ENCODE peak calls at places on chromosomes 6 and 20, in eight cellular contexts. One of them, this sample, is unnamed.

GRCh38 chr6:118787746-118788419 is 106.1 kb upstream of the ASF1A start:
- DNase-seq in CD4-positive, alpha-beta memory T cell: peak
- DNase-seq in dorsolateral prefrontal cortex: no peak
- DNase-seq in H1: no peak
- DNase-seq in A549: no peak
- DNase-seq in epithelial cell of esophagus: no peak
- DNase-seq in right atrium auricular region: peak
- DNase-seq in GM23338: no peak
- DNase-seq in this sample: no peak

GRCh38 chr20:45358282-45359068 is 4.5 kb upstream of the SYS1 start:
- DNase-seq in H1: no peak
- DNase-seq in GM23338: no peak
- DNase-seq in CD4-positive, alpha-beta memory T cell: no peak
- DNase-seq in right atrium auricular region: peak
- DNase-seq in dorsolateral prefrontal cortex: peak
- DNase-seq in epithelial cell of esophagus: no peak
- DNase-seq in A549: no peak
- DNase-seq in this sample: peak

GRCh38 chr20:2871111-2871465 is 2.2 kb upstream of the PTPRA start:
- DNase-seq in epithelial cell of esophagus: no peak
- DNase-seq in right atrium auricular region: no peak
- DNase-seq in GM23338: no peak
- DNase-seq in CD4-positive, alpha-beta memory T cell: no peak
- DNase-seq in dorsolateral prefrontal cortex: no peak
- DNase-seq in A549: no peak
- DNase-seq in H1: no peak
- DNase-seq in this sample: no peak

GRCh38 chr6:117411474-117411873 is 14.3 kb downstream of the ROS1 start:
- DNase-seq in CD4-positive, alpha-beta memory T cell: no peak
- DNase-seq in right atrium auricular region: no peak
- DNase-seq in GM23338: no peak
- DNase-seq in epithelial cell of esophagus: no peak
- DNase-seq in dorsolateral prefrontal cortex: no peak
- DNase-seq in A549: no peak
- DNase-seq in H1: no peak
- DNase-seq in this sample: no peak

GRCh38 chr6:32883789-32884188 is 29.8 kb downstream of the PSMB9 start:
- DNase-seq in A549: no peak
- DNase-seq in CD4-positive, alpha-beta memory T cell: no peak
- DNase-seq in right atrium auricular region: peak
- DNase-seq in dorsolateral prefrontal cortex: no peak
- DNase-seq in H1: no peak
- DNase-seq in epithelial cell of esophagus: peak
- DNase-seq in GM23338: peak
- DNase-seq in this sample: no peak

GRCh38 chr6:71510057-71510713 is 221.6 kb downstream of the OGFRL1 start:
- DNase-seq in H1: peak
- DNase-seq in dorsolateral prefrontal cortex: peak
- DNase-seq in CD4-positive, alpha-beta memory T cell: no peak
- DNase-seq in right atrium auricular region: peak
- DNase-seq in epithelial cell of esophagus: peak
- DNase-seq in GM23338: peak
- DNase-seq in A549: peak
- DNase-seq in this sample: peak

GRCh38 chr20:592506-592905 is 17.6 kb downstream of the TCF15 start:
- DNase-seq in GM23338: no peak
- DNase-seq in epithelial cell of esophagus: no peak
- DNase-seq in dorsolateral prefrontal cortex: no peak
- DNase-seq in right atrium auricular region: no peak
- DNase-seq in H1: no peak
- DNase-seq in A549: no peak
- DNase-seq in CD4-positive, alpha-beta memory T cell: no peak
- DNase-seq in this sample: no peak

GRCh38 chr20:53793783-53794383 is 200.2 kb upstream of the ZNF217 start:
- DNase-seq in right atrium auricular region: no peak
- DNase-seq in A549: no peak
- DNase-seq in CD4-positive, alpha-beta memory T cell: no peak
- DNase-seq in H1: no peak
- DNase-seq in dorsolateral prefrontal cortex: no peak
- DNase-seq in epithelial cell of esophagus: peak
- DNase-seq in GM23338: no peak
- DNase-seq in this sample: no peak

GRCh38 chr6:54060286-54060685 is 51.0 kb upstream of the MLIP start:
- DNase-seq in H1: no peak
- DNase-seq in GM23338: no peak
- DNase-seq in right atrium auricular region: no peak
- DNase-seq in CD4-positive, alpha-beta memory T cell: no peak
- DNase-seq in A549: no peak
- DNase-seq in dorsolateral prefrontal cortex: no peak
- DNase-seq in epithelial cell of esophagus: peak
- DNase-seq in this sample: no peak

DNA sequence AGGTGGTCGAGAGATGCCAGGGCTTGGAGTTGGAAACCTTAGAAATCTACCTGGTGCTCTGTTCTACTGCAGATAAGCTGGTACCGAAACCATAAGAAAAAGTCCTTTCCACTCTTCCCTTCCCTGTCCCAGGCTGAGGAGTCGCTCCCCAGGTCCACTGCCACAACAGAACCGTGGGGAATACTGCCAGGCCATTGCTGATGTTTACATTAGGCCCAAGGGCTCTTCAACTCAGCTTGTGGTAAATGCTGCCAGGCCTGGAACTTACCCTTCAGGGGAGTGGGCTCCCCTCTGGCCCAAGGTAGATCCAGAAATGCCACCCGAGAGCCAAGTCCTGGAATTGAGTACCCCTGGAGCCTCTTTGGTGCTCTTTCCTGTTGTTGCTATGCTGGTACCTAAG is 388.4 kb downstream of the ESR1 start:
- DNase-seq in H1: no peak
- DNase-seq in dorsolateral prefrontal cortex: no peak
- DNase-seq in right atrium auricular region: no peak
- DNase-seq in CD4-positive, alpha-beta memory T cell: no peak
- DNase-seq in A549: no peak
- DNase-seq in epithelial cell of esophagus: no peak
- DNase-seq in GM23338: no peak
- DNase-seq in this sample: no peak
- H3K4me3 ChIP-seq in H1: no peak
- H3K4me3 ChIP-seq in dorsolateral prefrontal cortex: no peak
- H3K4me3 ChIP-seq in right atrium auricular region: no peak
- H3K4me3 ChIP-seq in CD4-positive, alpha-beta memory T cell: no peak
- H3K4me3 ChIP-seq in A549: no peak
- H3K4me3 ChIP-seq in epithelial cell of esophagus: no peak
- H3K4me3 ChIP-seq in GM23338: no peak
- H3K4me3 ChIP-seq in this sample: no peak

GRCh38 chr6:166958926-166959861 is 2.8 kb upstream of the RNASET2 start:
- DNase-seq in GM23338: no peak
- DNase-seq in epithelial cell of esophagus: no peak
- DNase-seq in H1: no peak
- DNase-seq in CD4-positive, alpha-beta memory T cell: peak
- DNase-seq in right atrium auricular region: no peak
- DNase-seq in A549: no peak
- DNase-seq in dorsolateral prefrontal cortex: no peak
- DNase-seq in this sample: peak
- H3K4me3 ChIP-seq in GM23338: no peak
- H3K4me3 ChIP-seq in epithelial cell of esophagus: no peak
- H3K4me3 ChIP-seq in H1: no peak
- H3K4me3 ChIP-seq in CD4-positive, alpha-beta memory T cell: peak
- H3K4me3 ChIP-seq in right atrium auricular region: no peak
- H3K4me3 ChIP-seq in A549: no peak
- H3K4me3 ChIP-seq in dorsolateral prefrontal cortex: no peak
- H3K4me3 ChIP-seq in this sample: no peak

GRCh38 chr20:58981564-58982364 is 708 bp downstream of the NELFCD start:
- DNase-seq in dorsolateral prefrontal cortex: no peak
- DNase-seq in A549: peak
- DNase-seq in CD4-positive, alpha-beta memory T cell: peak
- DNase-seq in GM23338: peak
- DNase-seq in H1: peak
- DNase-seq in right atrium auricular region: no peak
- DNase-seq in epithelial cell of esophagus: peak
- DNase-seq in this sample: no peak
- H3K4me3 ChIP-seq in dorsolateral prefrontal cortex: peak
- H3K4me3 ChIP-seq in A549: peak
- H3K4me3 ChIP-seq in CD4-positive, alpha-beta memory T cell: peak
- H3K4me3 ChIP-seq in GM23338: peak
- H3K4me3 ChIP-seq in H1: peak
- H3K4me3 ChIP-seq in right atrium auricular region: peak
- H3K4me3 ChIP-seq in epithelial cell of esophagus: peak
- H3K4me3 ChIP-seq in this sample: peak

DNA sequence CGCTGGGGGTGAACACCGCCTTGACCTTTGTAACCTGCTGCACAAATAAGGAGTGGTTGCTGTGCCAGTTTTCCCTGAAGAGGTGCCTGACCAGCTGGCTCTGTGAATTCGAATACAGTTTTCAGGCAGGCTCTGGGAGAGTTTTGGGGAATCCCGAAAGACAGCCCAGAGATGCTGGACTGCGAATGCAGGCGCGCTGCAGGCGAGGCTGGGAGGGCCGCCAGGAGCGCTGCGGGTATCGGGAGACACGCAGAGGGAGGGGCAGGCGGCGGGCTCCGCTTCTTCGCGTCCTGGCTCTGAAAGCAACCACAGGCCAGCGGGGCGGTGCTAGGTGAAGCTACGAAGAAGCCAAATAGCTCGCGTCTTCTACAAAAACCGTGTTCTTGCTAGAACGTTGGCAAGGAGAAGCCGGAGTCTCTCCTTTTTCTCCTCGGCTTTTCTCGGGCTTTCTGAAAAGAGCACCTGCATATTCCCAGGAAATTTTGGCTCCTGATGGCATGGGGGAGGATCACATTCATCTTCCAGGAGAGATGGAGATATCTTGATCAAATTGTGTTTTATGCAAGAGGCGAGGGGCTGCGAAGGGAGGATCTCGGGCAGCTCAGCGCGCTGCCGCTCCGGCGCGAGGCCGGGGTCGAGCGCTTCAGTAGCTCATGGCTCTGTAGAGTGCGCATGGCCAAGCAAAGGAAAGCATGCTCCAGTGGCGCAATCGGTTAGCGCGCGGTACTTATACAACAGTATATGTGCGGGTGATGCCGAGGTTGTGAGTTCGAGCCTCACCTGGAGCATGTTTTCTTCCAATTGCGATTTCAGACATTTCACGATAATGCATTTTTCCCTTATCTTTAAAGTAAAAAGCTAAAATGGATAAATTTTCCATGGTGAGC is 158.1 kb upstream of the ZNF184 start:
- DNase-seq in right atrium auricular region: no peak
- DNase-seq in GM23338: peak
- DNase-seq in A549: peak
- DNase-seq in CD4-positive, alpha-beta memory T cell: no peak
- DNase-seq in dorsolateral prefrontal cortex: peak
- DNase-seq in epithelial cell of esophagus: peak
- DNase-seq in H1: peak
- DNase-seq in this sample: no peak
- H3K4me3 ChIP-seq in right atrium auricular region: peak
- H3K4me3 ChIP-seq in GM23338: peak
- H3K4me3 ChIP-seq in A549: peak
- H3K4me3 ChIP-seq in CD4-positive, alpha-beta memory T cell: no peak
- H3K4me3 ChIP-seq in dorsolateral prefrontal cortex: peak
- H3K4me3 ChIP-seq in epithelial cell of esophagus: peak
- H3K4me3 ChIP-seq in H1: peak
- H3K4me3 ChIP-seq in this sample: no peak

DNA sequence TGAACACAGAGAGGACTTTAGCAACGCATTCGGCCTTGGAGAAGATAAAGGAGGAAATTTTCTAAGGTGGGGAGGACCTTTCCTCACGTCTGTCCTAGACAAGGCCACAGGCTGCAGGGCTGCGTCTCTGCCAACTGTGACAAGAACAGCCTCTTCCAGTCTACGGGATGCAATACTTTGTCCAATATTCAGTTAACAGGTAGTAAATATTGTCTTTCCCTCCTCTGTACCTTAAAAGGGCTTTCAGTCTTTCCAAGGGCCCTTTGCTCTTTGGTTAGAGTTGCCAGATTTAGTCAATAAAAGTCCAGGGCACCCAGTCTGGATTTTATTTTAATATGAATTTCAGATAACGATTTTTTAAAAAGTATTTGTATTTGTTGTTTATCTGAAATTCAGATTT is 78.2 kb downstream of the ELOVL4 start:
- DNase-seq in A549: no peak
- DNase-seq in dorsolateral prefrontal cortex: no peak
- DNase-seq in H1: no peak
- DNase-seq in CD4-positive, alpha-beta memory T cell: no peak
- DNase-seq in right atrium auricular region: no peak
- DNase-seq in GM23338: no peak
- DNase-seq in epithelial cell of esophagus: no peak
- DNase-seq in this sample: no peak
- H3K4me3 ChIP-seq in A549: no peak
- H3K4me3 ChIP-seq in dorsolateral prefrontal cortex: peak
- H3K4me3 ChIP-seq in H1: no peak
- H3K4me3 ChIP-seq in CD4-positive, alpha-beta memory T cell: no peak
- H3K4me3 ChIP-seq in right atrium auricular region: no peak
- H3K4me3 ChIP-seq in GM23338: no peak
- H3K4me3 ChIP-seq in epithelial cell of esophagus: no peak
- H3K4me3 ChIP-seq in this sample: no peak

DNA sequence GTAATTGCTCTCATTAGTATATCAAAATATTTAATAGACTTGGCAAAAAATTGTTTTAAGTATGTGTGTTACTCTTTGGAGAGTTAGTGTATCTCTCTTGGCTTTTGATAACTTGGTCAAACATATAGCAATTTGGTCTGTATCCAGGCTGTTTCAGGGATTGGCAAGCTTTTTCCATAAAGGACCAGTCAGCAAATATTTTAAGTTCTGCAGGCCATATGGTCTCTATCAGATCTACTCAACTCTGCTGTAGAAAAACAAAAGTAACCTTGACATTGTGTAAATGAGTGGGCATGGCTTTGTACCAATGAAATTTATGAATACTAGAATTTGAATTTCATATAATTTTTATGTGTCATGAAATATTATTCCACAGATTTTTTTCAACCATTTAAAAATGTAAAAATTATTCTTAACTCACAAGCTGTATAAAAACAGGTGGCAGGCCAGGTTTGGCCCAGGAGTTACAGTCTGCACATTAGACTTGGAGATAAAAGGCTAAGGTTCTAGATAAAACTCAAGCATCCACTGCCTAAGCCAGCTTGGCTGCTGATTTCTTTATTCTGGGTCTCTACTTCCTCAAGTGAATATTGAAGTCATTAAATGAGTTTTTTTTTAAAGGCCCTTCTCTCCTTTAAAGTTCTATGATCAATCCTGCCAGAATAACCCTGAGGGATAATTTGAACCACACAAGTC is 13.7 kb downstream of the GSTA4 start:
- DNase-seq in A549: no peak
- DNase-seq in dorsolateral prefrontal cortex: no peak
- DNase-seq in CD4-positive, alpha-beta memory T cell: no peak
- DNase-seq in right atrium auricular region: no peak
- DNase-seq in GM23338: no peak
- DNase-seq in H1: no peak
- DNase-seq in epithelial cell of esophagus: no peak
- DNase-seq in this sample: no peak
- H3K4me3 ChIP-seq in A549: no peak
- H3K4me3 ChIP-seq in dorsolateral prefrontal cortex: no peak
- H3K4me3 ChIP-seq in CD4-positive, alpha-beta memory T cell: no peak
- H3K4me3 ChIP-seq in right atrium auricular region: no peak
- H3K4me3 ChIP-seq in GM23338: no peak
- H3K4me3 ChIP-seq in H1: no peak
- H3K4me3 ChIP-seq in epithelial cell of esophagus: no peak
- H3K4me3 ChIP-seq in this sample: no peak

GRCh38 chr6:7283676-7284075 is 29.3 kb downstream of the SSR1 start:
- DNase-seq in CD4-positive, alpha-beta memory T cell: no peak
- DNase-seq in right atrium auricular region: no peak
- DNase-seq in GM23338: no peak
- DNase-seq in A549: no peak
- DNase-seq in epithelial cell of esophagus: no peak
- DNase-seq in dorsolateral prefrontal cortex: no peak
- DNase-seq in H1: no peak
- DNase-seq in this sample: no peak
- H3K4me3 ChIP-seq in CD4-positive, alpha-beta memory T cell: no peak
- H3K4me3 ChIP-seq in right atrium auricular region: no peak
- H3K4me3 ChIP-seq in GM23338: no peak
- H3K4me3 ChIP-seq in A549: no peak
- H3K4me3 ChIP-seq in epithelial cell of esophagus: no peak
- H3K4me3 ChIP-seq in dorsolateral prefrontal cortex: no peak
- H3K4me3 ChIP-seq in H1: no peak
- H3K4me3 ChIP-seq in this sample: no peak